ENCODE peak calls at places on chromosomes 3 and 15, in four cellular contexts. V is activated T-helper 1 cell treated with anti-CD3 and anti-CD28 coated beads, Interleukin-2, amount 50 U/mL, for 16 hours; F is DMS53; Y is HEK293T. O is an unnamed sample.

GRCh38 chr3:69505770-69506407 is 120.0 kb upstream of the FRMD4B start:
- DNase-seq in V (no peak), F (peak), Y (no peak), O (no peak)

GRCh38 chr15:101107625-101108457 is 144.0 kb downstream of the CHSY1 start:
- DNase-seq in V (no peak), F (no peak), Y (no peak), O (no peak)

GRCh38 chr15:69074011-69074842 is 59.7 kb downstream of the NOX5 start:
- DNase-seq in V (no peak), F (peak), Y (peak), O (peak)

GRCh38 chr3:63975705-63976104 is 47.6 kb downstream of the PSMD6 start:
- DNase-seq in V (no peak), F (no peak), Y (no peak), O (no peak)

GRCh38 chr3:141929341-141929995 is 53.0 kb downstream of the ATP1B3 start:
- DNase-seq in V (no peak), F (no peak), Y (no peak), O (no peak)

GRCh38 chr3:178182337-178182761 is 353.9 kb upstream of the KCNMB2 start:
- DNase-seq in V (no peak), F (no peak), Y (no peak), O (no peak)

GRCh38 chr3:170714562-170715535 is 129.0 kb upstream of the SLC7A14 start:
- DNase-seq in V (no peak), F (no peak), Y (no peak), O (no peak)

GRCh38 chr3:134795776-134796312 is 784 bp downstream of the EPHB1 start:
- DNase-seq in V (no peak), F (peak), Y (peak), O (no peak)

O was measured in SK-N-DZ.